ENCODE peak calls at places on chromosomes 4 and X, in nine cellular contexts. One of them, this sample, is unnamed.
A peak's percentile ranks its signal among the peaks of the same experiment; 100 is the strongest.

GRCh38 chr4:140702096-140702757 is 54.0 kb downstream of the TBC1D9 start:
- DNase-seq in Karpas-422: no peak
- DNase-seq in stimulated activated CD4-positive, alpha-beta T cell treated with anti-CD3 and anti-CD28 coated beads, Interleukin-2, amount 100 ng/mL, for 48 hours: no peak
- DNase-seq in left ventricle myocardium superior: no peak
- DNase-seq in HS-27A: no peak
- DNase-seq in ELR: no peak
- DNase-seq in CD4-positive, CD25-positive, alpha-beta regulatory T cell: no peak
- DNase-seq in NCI-H446 treated with DMSO at 0.1 percent for 48 hours: no peak
- DNase-seq in AG09309: no peak
- DNase-seq in this sample: no peak

GRCh38 chr4:118774321-118774720 is 61.6 kb downstream of the SEC24D start:
- DNase-seq in AG09309: no peak
- DNase-seq in Karpas-422: no peak
- DNase-seq in CD4-positive, CD25-positive, alpha-beta regulatory T cell: no peak
- DNase-seq in left ventricle myocardium superior: no peak
- DNase-seq in ELR: peak; percentile 22
- DNase-seq in HS-27A: no peak
- DNase-seq in NCI-H446 treated with DMSO at 0.1 percent for 48 hours: no peak
- DNase-seq in stimulated activated CD4-positive, alpha-beta T cell treated with anti-CD3 and anti-CD28 coated beads, Interleukin-2, amount 100 ng/mL, for 48 hours: no peak
- DNase-seq in this sample: no peak

GRCh38 chr4:185134176-185134869 is 8.7 kb upstream of the SLC25A4 start:
- DNase-seq in left ventricle myocardium superior: no peak
- DNase-seq in Karpas-422: peak; percentile 69
- DNase-seq in ELR: peak; percentile 69
- DNase-seq in AG09309: peak; percentile 10
- DNase-seq in stimulated activated CD4-positive, alpha-beta T cell treated with anti-CD3 and anti-CD28 coated beads, Interleukin-2, amount 100 ng/mL, for 48 hours: no peak
- DNase-seq in NCI-H446 treated with DMSO at 0.1 percent for 48 hours: no peak
- DNase-seq in HS-27A: no peak
- DNase-seq in CD4-positive, CD25-positive, alpha-beta regulatory T cell: no peak
- DNase-seq in this sample: no peak

GRCh38 chrX:103356023-103356798 is at the start of gene TCEAL9:
- DNase-seq in left ventricle myocardium superior: peak; percentile 56
- DNase-seq in NCI-H446 treated with DMSO at 0.1 percent for 48 hours: peak; percentile 68
- DNase-seq in ELR: peak; percentile 79
- DNase-seq in Karpas-422: peak; percentile 70
- DNase-seq in AG09309: peak; percentile 21
- DNase-seq in stimulated activated CD4-positive, alpha-beta T cell treated with anti-CD3 and anti-CD28 coated beads, Interleukin-2, amount 100 ng/mL, for 48 hours: no peak
- DNase-seq in CD4-positive, CD25-positive, alpha-beta regulatory T cell: no peak
- DNase-seq in HS-27A: no peak
- DNase-seq in this sample: peak; percentile 57

GRCh38 chr4:82194329-82194728 is 179.5 kb downstream of the HNRNPD start:
- DNase-seq in HS-27A: no peak
- DNase-seq in NCI-H446 treated with DMSO at 0.1 percent for 48 hours: no peak
- DNase-seq in ELR: no peak
- DNase-seq in Karpas-422: no peak
- DNase-seq in left ventricle myocardium superior: no peak
- DNase-seq in CD4-positive, CD25-positive, alpha-beta regulatory T cell: no peak
- DNase-seq in stimulated activated CD4-positive, alpha-beta T cell treated with anti-CD3 and anti-CD28 coated beads, Interleukin-2, amount 100 ng/mL, for 48 hours: no peak
- DNase-seq in AG09309: no peak
- DNase-seq in this sample: no peak

GRCh38 chrX:50877310-50877709 is 33.2 kb upstream of the BMP15 start:
- DNase-seq in CD4-positive, CD25-positive, alpha-beta regulatory T cell: no peak
- DNase-seq in Karpas-422: no peak
- DNase-seq in HS-27A: no peak
- DNase-seq in NCI-H446 treated with DMSO at 0.1 percent for 48 hours: no peak
- DNase-seq in AG09309: peak; percentile 18
- DNase-seq in stimulated activated CD4-positive, alpha-beta T cell treated with anti-CD3 and anti-CD28 coated beads, Interleukin-2, amount 100 ng/mL, for 48 hours: no peak
- DNase-seq in left ventricle myocardium superior: no peak
- DNase-seq in ELR: no peak
- DNase-seq in this sample: no peak

GRCh38 chrX:1481636-1482529 is 29.2 kb upstream of the ASMTL start:
- DNase-seq in AG09309: peak; percentile 66
- DNase-seq in NCI-H446 treated with DMSO at 0.1 percent for 48 hours: no peak
- DNase-seq in ELR: peak; percentile 72
- DNase-seq in HS-27A: no peak
- DNase-seq in CD4-positive, CD25-positive, alpha-beta regulatory T cell: peak; percentile 55
- DNase-seq in left ventricle myocardium superior: peak; percentile 56
- DNase-seq in Karpas-422: peak; percentile 96
- DNase-seq in stimulated activated CD4-positive, alpha-beta T cell treated with anti-CD3 and anti-CD28 coated beads, Interleukin-2, amount 100 ng/mL, for 48 hours: peak; percentile 62
- DNase-seq in this sample: peak; percentile 82

GRCh38 chr4:123546661-123547060 is 150.1 kb downstream of the SPRY1 start:
- DNase-seq in stimulated activated CD4-positive, alpha-beta T cell treated with anti-CD3 and anti-CD28 coated beads, Interleukin-2, amount 100 ng/mL, for 48 hours: no peak
- DNase-seq in CD4-positive, CD25-positive, alpha-beta regulatory T cell: no peak
- DNase-seq in Karpas-422: no peak
- DNase-seq in HS-27A: no peak
- DNase-seq in left ventricle myocardium superior: no peak
- DNase-seq in ELR: no peak
- DNase-seq in NCI-H446 treated with DMSO at 0.1 percent for 48 hours: no peak
- DNase-seq in AG09309: no peak
- DNase-seq in this sample: no peak

GRCh38 chr4:7777871-7778523 is 161.7 kb downstream of the AFAP1 start:
- DNase-seq in stimulated activated CD4-positive, alpha-beta T cell treated with anti-CD3 and anti-CD28 coated beads, Interleukin-2, amount 100 ng/mL, for 48 hours: no peak
- DNase-seq in left ventricle myocardium superior: no peak
- DNase-seq in ELR: no peak
- DNase-seq in Karpas-422: no peak
- DNase-seq in CD4-positive, CD25-positive, alpha-beta regulatory T cell: no peak
- DNase-seq in NCI-H446 treated with DMSO at 0.1 percent for 48 hours: no peak
- DNase-seq in HS-27A: no peak
- DNase-seq in AG09309: no peak
- DNase-seq in this sample: no peak

GRCh38 chr4:26263165-26263564 is 57.6 kb upstream of the RBPJ start:
- DNase-seq in CD4-positive, CD25-positive, alpha-beta regulatory T cell: no peak
- DNase-seq in stimulated activated CD4-positive, alpha-beta T cell treated with anti-CD3 and anti-CD28 coated beads, Interleukin-2, amount 100 ng/mL, for 48 hours: no peak
- DNase-seq in HS-27A: no peak
- DNase-seq in ELR: no peak
- DNase-seq in left ventricle myocardium superior: no peak
- DNase-seq in Karpas-422: peak; percentile 75
- DNase-seq in AG09309: no peak
- DNase-seq in NCI-H446 treated with DMSO at 0.1 percent for 48 hours: no peak
- DNase-seq in this sample: no peak

GRCh38 chrX:132743086-132743485 is 215.3 kb downstream of the HS6ST2 start:
- DNase-seq in HS-27A: no peak
- DNase-seq in left ventricle myocardium superior: no peak
- DNase-seq in NCI-H446 treated with DMSO at 0.1 percent for 48 hours: no peak
- DNase-seq in stimulated activated CD4-positive, alpha-beta T cell treated with anti-CD3 and anti-CD28 coated beads, Interleukin-2, amount 100 ng/mL, for 48 hours: no peak
- DNase-seq in Karpas-422: no peak
- DNase-seq in ELR: no peak
- DNase-seq in CD4-positive, CD25-positive, alpha-beta regulatory T cell: no peak
- DNase-seq in AG09309: no peak
- DNase-seq in this sample: no peak

GRCh38 chr4:104263100-104263499 is 231.6 kb downstream of the CXXC4 start:
- DNase-seq in left ventricle myocardium superior: no peak
- DNase-seq in AG09309: no peak
- DNase-seq in NCI-H446 treated with DMSO at 0.1 percent for 48 hours: no peak
- DNase-seq in HS-27A: no peak
- DNase-seq in stimulated activated CD4-positive, alpha-beta T cell treated with anti-CD3 and anti-CD28 coated beads, Interleukin-2, amount 100 ng/mL, for 48 hours: no peak
- DNase-seq in CD4-positive, CD25-positive, alpha-beta regulatory T cell: no peak
- DNase-seq in ELR: no peak
- DNase-seq in Karpas-422: no peak
- DNase-seq in this sample: no peak

GRCh38 chrX:72365126-72365525 is 59.4 kb upstream of the CITED1 start:
- DNase-seq in Karpas-422: no peak
- DNase-seq in CD4-positive, CD25-positive, alpha-beta regulatory T cell: no peak
- DNase-seq in ELR: no peak
- DNase-seq in left ventricle myocardium superior: no peak
- DNase-seq in stimulated activated CD4-positive, alpha-beta T cell treated with anti-CD3 and anti-CD28 coated beads, Interleukin-2, amount 100 ng/mL, for 48 hours: no peak
- DNase-seq in AG09309: no peak
- DNase-seq in NCI-H446 treated with DMSO at 0.1 percent for 48 hours: no peak
- DNase-seq in HS-27A: no peak
- DNase-seq in this sample: no peak

GRCh38 chrX:131821945-131822622 is 201.0 kb upstream of the STK26 start:
- DNase-seq in CD4-positive, CD25-positive, alpha-beta regulatory T cell: no peak
- DNase-seq in HS-27A: no peak
- DNase-seq in NCI-H446 treated with DMSO at 0.1 percent for 48 hours: no peak
- DNase-seq in AG09309: peak; percentile 69
- DNase-seq in Karpas-422: peak; percentile 90
- DNase-seq in stimulated activated CD4-positive, alpha-beta T cell treated with anti-CD3 and anti-CD28 coated beads, Interleukin-2, amount 100 ng/mL, for 48 hours: no peak
- DNase-seq in ELR: no peak
- DNase-seq in left ventricle myocardium superior: no peak
- DNase-seq in this sample: no peak

GRCh38 chrX:10350991-10351390 is 194.2 kb downstream of the CLCN4 start:
- DNase-seq in Karpas-422: no peak
- DNase-seq in AG09309: peak; percentile 10
- DNase-seq in left ventricle myocardium superior: no peak
- DNase-seq in CD4-positive, CD25-positive, alpha-beta regulatory T cell: no peak
- DNase-seq in NCI-H446 treated with DMSO at 0.1 percent for 48 hours: no peak
- DNase-seq in stimulated activated CD4-positive, alpha-beta T cell treated with anti-CD3 and anti-CD28 coated beads, Interleukin-2, amount 100 ng/mL, for 48 hours: no peak
- DNase-seq in HS-27A: no peak
- DNase-seq in ELR: peak; percentile 60
- DNase-seq in this sample: no peak